ENCODE peak calls at places on chromosome 3, in seven cellular contexts. I is fibroblast of pulmonary artery, Y is tibial nerve, G is foreskin fibroblast, J is ascending aorta, P is astrocyte of the spinal cord, M is uterus. D is an unnamed sample.
A peak's percentile ranks its signal among the peaks of the same experiment; 100 is the strongest.

GRCh38 chr3:27591811-27592210 is 107.6 kb upstream of the SLC4A7 start:
- DNase-seq in I (no peak), Y (no peak), G (no peak), J (no peak), P (no peak), M (peak; percentile 18), D (no peak)

GRCh38 chr3:188026191-188026968 is 127.6 kb upstream of the LPP start:
- DNase-seq in I (no peak), Y (no peak), G (no peak), J (no peak), P (no peak), M (no peak), D (no peak)

GRCh38 chr3:159733194-159733860 is 255.3 kb upstream of the IL12A start:
- DNase-seq in I (peak; percentile 75), Y (no peak), G (peak; percentile 59), J (no peak), P (peak; percentile 78), M (no peak), D (no peak)

GRCh38 chr3:37030573-37030972 is 37.3 kb downstream of the MLH1 start:
- DNase-seq in I (no peak), Y (no peak), G (no peak), J (no peak), P (no peak), M (no peak), D (no peak)

GRCh38 chr3:55746808-55747413 is 259.8 kb upstream of the WNT5A start:
- DNase-seq in I (peak; percentile 40), Y (no peak), G (no peak), J (no peak), P (peak; percentile 22), M (no peak), D (no peak)

GRCh38 chr3:87186631-87187159 is 40.4 kb upstream of the CHMP2B start:
- DNase-seq in I (no peak), Y (no peak), G (no peak), J (no peak), P (no peak), M (no peak), D (no peak)

GRCh38 chr3:123449986-123450474 is 1.1 kb upstream of the ADCY5 start:
- DNase-seq in I (no peak), Y (no peak), G (no peak), J (peak; percentile 78), P (no peak), M (peak; percentile 53), D (no peak)

GRCh38 chr3:15291589-15292541 is 40.5 kb downstream of the SH3BP5 start:
- DNase-seq in I (peak; percentile 55), Y (no peak), G (no peak), J (no peak), P (no peak), M (no peak), D (no peak)

GRCh38 chr3:187084580-187084979 is 54.7 kb downstream of the RPL39L start:
- DNase-seq in I (no peak), Y (no peak), G (no peak), J (no peak), P (no peak), M (no peak), D (no peak)

GRCh38 chr3:100463002-100463401 is 29.4 kb upstream of the TMEM45A start:
- DNase-seq in I (peak; percentile 82), Y (peak; percentile 51), G (peak; percentile 53), J (no peak), P (peak; percentile 73), M (peak; percentile 45), D (no peak)

GRCh38 chr3:4417449-4417848 is 49.6 kb downstream of the SUMF1 start:
- DNase-seq in I (peak; percentile 70), Y (no peak), G (no peak), J (peak; percentile 67), P (peak; percentile 84), M (peak; percentile 19), D (no peak)

GRCh38 chr3:56851966-56852884 is 50.5 kb upstream of the ARHGEF3 start:
- DNase-seq in I (peak; percentile 69), Y (no peak), G (no peak), J (no peak), P (no peak), M (no peak), D (no peak)

GRCh38 chr3:17424137-17424536 is 318.3 kb downstream of the TBC1D5 start:
- DNase-seq in I (no peak), Y (no peak), G (no peak), J (no peak), P (no peak), M (no peak), D (no peak)

GRCh38 chr3:162722336-162722735 is 1225.7 kb downstream of the OTOL1 start:
- DNase-seq in I (no peak), Y (no peak), G (no peak), J (no peak), P (no peak), M (no peak), D (no peak)

GRCh38 chr3:104437131-104437750 is 929.5 kb upstream of the ALCAM start:
- DNase-seq in I (peak; percentile 67), Y (no peak), G (no peak), J (no peak), P (peak; percentile 85), M (no peak), D (no peak)

GRCh38 chr3:14324224-14324944 is 78.0 kb upstream of the SLC6A6 start:
- DNase-seq in I (no peak), Y (no peak), G (no peak), J (no peak), P (no peak), M (no peak), D (no peak)

GRCh38 chr3:125351814-125352456 is 23.2 kb downstream of the ZNF148 start:
- DNase-seq in I (peak; percentile 48), Y (no peak), G (no peak), J (no peak), P (peak; percentile 54), M (no peak), D (no peak)

GRCh38 chr3:53223541-53223966 is 32.3 kb downstream of the TKT start:
- DNase-seq in I (no peak), Y (no peak), G (no peak), J (no peak), P (no peak), M (no peak), D (no peak)

GRCh38 chr3:3307491-3307890 is 128.0 kb upstream of the CRBN start:
- DNase-seq in I (no peak), Y (no peak), G (no peak), J (no peak), P (no peak), M (no peak), D (no peak)

GRCh38 chr3:45479627-45480026 is 91.3 kb downstream of the LARS2 start:
- DNase-seq in I (peak; percentile 84), Y (no peak), G (peak; percentile 40), J (no peak), P (peak; percentile 85), M (no peak), D (no peak)

GRCh38 chr3:58627941-58628340 is 38.6 kb downstream of the FAM3D start:
- DNase-seq in I (no peak), Y (no peak), G (no peak), J (no peak), P (no peak), M (no peak), D (no peak)

GRCh38 chr3:103693831-103694230 is 1259.0 kb downstream of the ZPLD1 start:
- DNase-seq in I (no peak), Y (no peak), G (no peak), J (no peak), P (no peak), M (no peak), D (no peak)

GRCh38 chr3:187242435-187242834 is 45.1 kb downstream of the RTP1 start:
- DNase-seq in I (no peak), Y (no peak), G (peak; percentile 32), J (no peak), P (no peak), M (no peak), D (no peak)

GRCh38 chr3:194675081-194675640 is 3.2 kb upstream of the LSG1 start:
- DNase-seq in I (peak; percentile 20), Y (no peak), G (no peak), J (no peak), P (no peak), M (no peak), D (no peak)

GRCh38 chr3:153159771-153160397 is 2.1 kb upstream of the RAP2B start:
- DNase-seq in I (no peak), Y (no peak), G (no peak), J (no peak), P (no peak), M (no peak), D (no peak)

GRCh38 chr3:48430359-48431101 is 644 bp upstream of the PLXNB1 start:
- DNase-seq in I (no peak), Y (no peak), G (no peak), J (peak; percentile 72), P (no peak), M (peak; percentile 44), D (no peak)

GRCh38 chr3:48427630-48427962 is 2.3 kb downstream of the PLXNB1 start:
- DNase-seq in I (no peak), Y (no peak), G (no peak), J (no peak), P (no peak), M (no peak), D (no peak)

GRCh38 chr3:48428088-48428862 is 1.6 kb downstream of the PLXNB1 start:
- DNase-seq in I (no peak), Y (peak; percentile 37), G (no peak), J (no peak), P (no peak), M (no peak), D (no peak)

GRCh38 chr3:48429416-48430358 is at the start of gene PLXNB1:
- DNase-seq in I (peak; percentile 70), Y (peak; percentile 82), G (peak; percentile 51), J (peak; percentile 91), P (peak; percentile 61), M (peak; percentile 94), D (peak; percentile 73)

GRCh38 chr3:48428863-48429415 is 947 bp downstream of the PLXNB1 start:
- DNase-seq in I (no peak), Y (peak; percentile 57), G (no peak), J (no peak), P (no peak), M (peak; percentile 61), D (no peak)
- TF ChIP-seq CTCF in I (no peak), Y (no peak), G (no peak), J (no peak), P (no peak), M (peak; percentile 14), D (no peak)

DNA sequence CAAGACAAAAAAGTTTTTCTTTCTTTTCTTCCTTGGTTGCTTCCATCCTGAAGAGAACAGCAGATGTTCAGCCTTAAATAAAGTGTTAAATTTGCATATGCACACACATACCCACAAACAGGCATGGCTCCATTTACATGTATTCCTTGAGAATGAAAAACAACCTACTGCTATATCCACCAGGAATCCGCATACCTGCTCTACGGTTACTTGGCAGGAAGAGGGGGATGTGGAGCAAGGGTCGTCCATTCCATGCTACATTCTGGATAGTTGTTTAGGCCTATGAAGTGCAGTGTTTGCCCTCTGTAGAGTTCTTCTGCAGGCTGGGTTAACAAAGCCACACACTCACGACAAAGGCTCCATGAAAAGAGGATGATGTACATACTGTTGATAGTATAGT is 322.8 kb downstream of the KCNH8 start:
- DNase-seq in I (no peak), Y (no peak), G (no peak), J (no peak), P (no peak), M (no peak), D (no peak)
- TF ChIP-seq CTCF in I (no peak), Y (no peak), G (no peak), J (no peak), P (no peak), M (no peak), D (no peak)

GRCh38 chr3:46663611-46664135 is 29.8 kb downstream of the ALS2CL start:
- DNase-seq in I (peak; percentile 5), Y (no peak), G (no peak), J (peak; percentile 49), P (no peak), M (peak; percentile 12), D (no peak)
- TF ChIP-seq CTCF in I (peak; percentile 8), Y (no peak), G (peak; percentile 11), J (no peak), P (peak; percentile 6), M (no peak), D (no peak)

GRCh38 chr3:134453631-134454030 is 32.2 kb downstream of the ANAPC13 start:
- DNase-seq in I (no peak), Y (peak; percentile 4), G (no peak), J (no peak), P (no peak), M (no peak), D (no peak)
- TF ChIP-seq CTCF in I (no peak), Y (no peak), G (no peak), J (no peak), P (peak; percentile 18), M (no peak), D (no peak)

D was measured in omental fat pad.